ENCODE peak calls at places on chromosomes 2 and 18, in ten cellular contexts. Z is CD8-positive, alpha-beta T cell; W is GM20000; D is iris pigment epithelial cell; U is NCI-H748 treated with DMSO at 0.1 percent for 48 hours; S is kidney; T is NCI-H524; R is anterior cingulate cortex; B is M059J; K is NCI-H1092 treated with DMSO at 0.1 percent for 48 hours. G is an unnamed sample.

GRCh38 chr18:62829936-62830335 is 114.6 kb downstream of the PHLPP1 start:
- DNase-seq in Z (no peak), W (no peak), D (peak; percentile 76), U (no peak), S (no peak), T (no peak), R (no peak), B (no peak), K (no peak), G (no peak)

GRCh38 chr18:79395761-79396404 is at the start of gene NFATC1:
- DNase-seq in Z (peak; percentile 55), W (peak; percentile 89), D (peak; percentile 73), U (peak; percentile 38), S (peak; percentile 91), T (no peak), R (peak; percentile 28), B (peak; percentile 51), K (peak; percentile 12), G (peak; percentile 22)

GRCh38 chr18:62844850-62845643 is 129.7 kb downstream of the PHLPP1 start:
- DNase-seq in Z (no peak), W (peak; percentile 18), D (no peak), U (no peak), S (no peak), T (no peak), R (no peak), B (no peak), K (no peak), G (no peak)

GRCh38 chr2:64819774-64820688 is 166.3 kb upstream of the SERTAD2 start:
- DNase-seq in Z (no peak), W (peak; percentile 53), D (no peak), U (no peak), S (no peak), T (no peak), R (no peak), B (peak; percentile 61), K (no peak), G (no peak)

GRCh38 chr2:28469304-28469703 is 26.6 kb upstream of the PLB1 start:
- DNase-seq in Z (no peak), W (no peak), D (peak; percentile 31), U (no peak), S (no peak), T (no peak), R (no peak), B (peak; percentile 38), K (no peak), G (no peak)

GRCh38 chr2:7450188-7451156 is 533.3 kb downstream of the RNF144A start:
- DNase-seq in Z (no peak), W (no peak), D (no peak), U (no peak), S (no peak), T (no peak), R (no peak), B (no peak), K (no peak), G (no peak)

GRCh38 chr2:238864207-238865014 is 16.5 kb downstream of the TWIST2 start:
- DNase-seq in Z (no peak), W (peak; percentile 30), D (peak; percentile 99), U (no peak), S (peak; percentile 93), T (no peak), R (no peak), B (peak; percentile 97), K (peak; percentile 16), G (peak; percentile 28)

GRCh38 chr18:73774836-73775509 is 372.7 kb downstream of the FBXO15 start:
- DNase-seq in Z (no peak), W (no peak), D (no peak), U (peak; percentile 78), S (no peak), T (peak; percentile 52), R (peak; percentile 6), B (peak; percentile 73), K (peak; percentile 33), G (peak; percentile 2)

GRCh38 chr18:22314406-22314805 is 103.3 kb downstream of the CTAGE1 start:
- DNase-seq in Z (no peak), W (no peak), D (peak; percentile 97), U (no peak), S (no peak), T (no peak), R (no peak), B (peak; percentile 62), K (no peak), G (no peak)

GRCh38 chr2:176583530-176584101 is 314.4 kb downstream of the MTX2 start:
- DNase-seq in Z (no peak), W (no peak), D (peak; percentile 78), U (no peak), S (peak; percentile 58), T (no peak), R (no peak), B (peak; percentile 80), K (no peak), G (no peak)

GRCh38 chr2:66665124-66665984 is 230.4 kb downstream of the MEIS1 start:
- DNase-seq in Z (no peak), W (no peak), D (peak; percentile 23), U (no peak), S (no peak), T (no peak), R (no peak), B (peak; percentile 28), K (no peak), G (no peak)

GRCh38 chr18:23877371-23877770 is 137.2 kb upstream of the TTC39C start:
- DNase-seq in Z (no peak), W (no peak), D (no peak), U (no peak), S (no peak), T (no peak), R (no peak), B (no peak), K (no peak), G (no peak)

GRCh38 chr2:71453404-71454220 is at the start of gene DYSF:
- DNase-seq in Z (no peak), W (peak; percentile 11), D (peak; percentile 48), U (peak; percentile 14), S (peak; percentile 76), T (no peak), R (no peak), B (no peak), K (no peak), G (peak; percentile 34)

G was measured in G401.